ENCODE peak calls at places on chromosomes 16 and 17, in nine cellular contexts. One of them, this sample, is unnamed.

GRCh38 chr17:81329279-81329926 is 34.3 kb upstream of the SLC38A10 start:
- DNase-seq in left kidney: peak
- DNase-seq in neural progenitor cell: peak
- DNase-seq in activated CD4-positive, alpha-beta T cell treated with anti-CD3 and anti-CD28 coated beads for 48 hours: no peak
- DNase-seq in effector CD4-positive, alpha-beta T cell: no peak
- DNase-seq in thoracic aorta: no peak
- DNase-seq in activated T-cell treated with anti-CD3 and anti-CD28 coated beads for 48 hours: no peak
- DNase-seq in T47D: peak
- DNase-seq in H9: peak
- DNase-seq in this sample: no peak

GRCh38 chr16:78163772-78164391 is 64.4 kb downstream of the WWOX start:
- DNase-seq in left kidney: no peak
- DNase-seq in neural progenitor cell: no peak
- DNase-seq in activated CD4-positive, alpha-beta T cell treated with anti-CD3 and anti-CD28 coated beads for 48 hours: no peak
- DNase-seq in effector CD4-positive, alpha-beta T cell: no peak
- DNase-seq in thoracic aorta: no peak
- DNase-seq in activated T-cell treated with anti-CD3 and anti-CD28 coated beads for 48 hours: no peak
- DNase-seq in T47D: no peak
- DNase-seq in H9: no peak
- DNase-seq in this sample: no peak

GRCh38 chr17:65055708-65056638 is 567 bp downstream of the GNA13 start:
- DNase-seq in left kidney: peak
- DNase-seq in neural progenitor cell: peak
- DNase-seq in activated CD4-positive, alpha-beta T cell treated with anti-CD3 and anti-CD28 coated beads for 48 hours: peak
- DNase-seq in effector CD4-positive, alpha-beta T cell: peak
- DNase-seq in thoracic aorta: peak
- DNase-seq in activated T-cell treated with anti-CD3 and anti-CD28 coated beads for 48 hours: peak
- DNase-seq in T47D: no peak
- DNase-seq in H9: peak
- DNase-seq in this sample: no peak

GRCh38 chr17:34275881-34276280 is 5.9 kb downstream of the CCL7 start:
- DNase-seq in left kidney: no peak
- DNase-seq in neural progenitor cell: no peak
- DNase-seq in activated CD4-positive, alpha-beta T cell treated with anti-CD3 and anti-CD28 coated beads for 48 hours: no peak
- DNase-seq in effector CD4-positive, alpha-beta T cell: no peak
- DNase-seq in thoracic aorta: no peak
- DNase-seq in activated T-cell treated with anti-CD3 and anti-CD28 coated beads for 48 hours: no peak
- DNase-seq in T47D: no peak
- DNase-seq in H9: no peak
- DNase-seq in this sample: no peak

GRCh38 chr16:81627729-81628128 is 151.4 kb upstream of the PLCG2 start:
- DNase-seq in left kidney: no peak
- DNase-seq in neural progenitor cell: no peak
- DNase-seq in activated CD4-positive, alpha-beta T cell treated with anti-CD3 and anti-CD28 coated beads for 48 hours: no peak
- DNase-seq in effector CD4-positive, alpha-beta T cell: no peak
- DNase-seq in thoracic aorta: no peak
- DNase-seq in activated T-cell treated with anti-CD3 and anti-CD28 coated beads for 48 hours: no peak
- DNase-seq in T47D: no peak
- DNase-seq in H9: no peak
- DNase-seq in this sample: no peak

GRCh38 chr17:50367401-50367800 is 5.6 kb downstream of the MRPL27 start:
- DNase-seq in left kidney: no peak
- DNase-seq in neural progenitor cell: no peak
- DNase-seq in activated CD4-positive, alpha-beta T cell treated with anti-CD3 and anti-CD28 coated beads for 48 hours: no peak
- DNase-seq in effector CD4-positive, alpha-beta T cell: no peak
- DNase-seq in thoracic aorta: no peak
- DNase-seq in activated T-cell treated with anti-CD3 and anti-CD28 coated beads for 48 hours: no peak
- DNase-seq in T47D: no peak
- DNase-seq in H9: no peak
- DNase-seq in this sample: no peak

GRCh38 chr16:67563708-67564468 is 1.6 kb downstream of the CTCF start:
- DNase-seq in left kidney: peak
- DNase-seq in neural progenitor cell: peak
- DNase-seq in activated CD4-positive, alpha-beta T cell treated with anti-CD3 and anti-CD28 coated beads for 48 hours: peak
- DNase-seq in effector CD4-positive, alpha-beta T cell: no peak
- DNase-seq in thoracic aorta: no peak
- DNase-seq in activated T-cell treated with anti-CD3 and anti-CD28 coated beads for 48 hours: no peak
- DNase-seq in T47D: no peak
- DNase-seq in H9: no peak
- DNase-seq in this sample: no peak

GRCh38 chr17:327296-327695 is 25.3 kb downstream of the RPH3AL start:
- DNase-seq in left kidney: no peak
- DNase-seq in neural progenitor cell: no peak
- DNase-seq in activated CD4-positive, alpha-beta T cell treated with anti-CD3 and anti-CD28 coated beads for 48 hours: no peak
- DNase-seq in effector CD4-positive, alpha-beta T cell: no peak
- DNase-seq in thoracic aorta: no peak
- DNase-seq in activated T-cell treated with anti-CD3 and anti-CD28 coated beads for 48 hours: no peak
- DNase-seq in T47D: no peak
- DNase-seq in H9: peak
- DNase-seq in this sample: no peak

GRCh38 chr17:71600137-71600789 is 520.6 kb upstream of the SOX9 start:
- DNase-seq in left kidney: no peak
- DNase-seq in neural progenitor cell: no peak
- DNase-seq in activated CD4-positive, alpha-beta T cell treated with anti-CD3 and anti-CD28 coated beads for 48 hours: no peak
- DNase-seq in effector CD4-positive, alpha-beta T cell: no peak
- DNase-seq in thoracic aorta: no peak
- DNase-seq in activated T-cell treated with anti-CD3 and anti-CD28 coated beads for 48 hours: no peak
- DNase-seq in T47D: no peak
- DNase-seq in H9: no peak
- DNase-seq in this sample: no peak

GRCh38 chr17:28466521-28467048 is 6.9 kb upstream of the SLC13A2 start:
- DNase-seq in left kidney: peak
- DNase-seq in neural progenitor cell: no peak
- DNase-seq in activated CD4-positive, alpha-beta T cell treated with anti-CD3 and anti-CD28 coated beads for 48 hours: no peak
- DNase-seq in effector CD4-positive, alpha-beta T cell: no peak
- DNase-seq in thoracic aorta: no peak
- DNase-seq in activated T-cell treated with anti-CD3 and anti-CD28 coated beads for 48 hours: no peak
- DNase-seq in T47D: no peak
- DNase-seq in H9: no peak
- DNase-seq in this sample: no peak

GRCh38 chr17:15651001-15651582 is 31.6 kb upstream of the FBXW10B start:
- DNase-seq in left kidney: no peak
- DNase-seq in neural progenitor cell: no peak
- DNase-seq in activated CD4-positive, alpha-beta T cell treated with anti-CD3 and anti-CD28 coated beads for 48 hours: no peak
- DNase-seq in effector CD4-positive, alpha-beta T cell: no peak
- DNase-seq in thoracic aorta: no peak
- DNase-seq in activated T-cell treated with anti-CD3 and anti-CD28 coated beads for 48 hours: no peak
- DNase-seq in T47D: no peak
- DNase-seq in H9: no peak
- DNase-seq in this sample: no peak

GRCh38 chr17:14940112-14940945 is 324.8 kb downstream of the PMP22 start:
- DNase-seq in left kidney: no peak
- DNase-seq in neural progenitor cell: no peak
- DNase-seq in activated CD4-positive, alpha-beta T cell treated with anti-CD3 and anti-CD28 coated beads for 48 hours: no peak
- DNase-seq in effector CD4-positive, alpha-beta T cell: no peak
- DNase-seq in thoracic aorta: no peak
- DNase-seq in activated T-cell treated with anti-CD3 and anti-CD28 coated beads for 48 hours: no peak
- DNase-seq in T47D: no peak
- DNase-seq in H9: no peak
- DNase-seq in this sample: no peak

GRCh38 chr16:12898556-12898955 is 2.8 kb upstream of the SHISA9 start:
- DNase-seq in left kidney: peak
- DNase-seq in neural progenitor cell: peak
- DNase-seq in activated CD4-positive, alpha-beta T cell treated with anti-CD3 and anti-CD28 coated beads for 48 hours: no peak
- DNase-seq in effector CD4-positive, alpha-beta T cell: no peak
- DNase-seq in thoracic aorta: no peak
- DNase-seq in activated T-cell treated with anti-CD3 and anti-CD28 coated beads for 48 hours: no peak
- DNase-seq in T47D: no peak
- DNase-seq in H9: peak
- DNase-seq in this sample: no peak

GRCh38 chr17:79969906-79970305 is 65.8 kb downstream of the TBC1D16 start:
- DNase-seq in left kidney: no peak
- DNase-seq in neural progenitor cell: no peak
- DNase-seq in activated CD4-positive, alpha-beta T cell treated with anti-CD3 and anti-CD28 coated beads for 48 hours: no peak
- DNase-seq in effector CD4-positive, alpha-beta T cell: no peak
- DNase-seq in thoracic aorta: no peak
- DNase-seq in activated T-cell treated with anti-CD3 and anti-CD28 coated beads for 48 hours: no peak
- DNase-seq in T47D: no peak
- DNase-seq in H9: no peak
- DNase-seq in this sample: no peak

GRCh38 chr17:13182854-13183253 is 165.0 kb upstream of the ELAC2 start:
- DNase-seq in left kidney: no peak
- DNase-seq in neural progenitor cell: no peak
- DNase-seq in activated CD4-positive, alpha-beta T cell treated with anti-CD3 and anti-CD28 coated beads for 48 hours: no peak
- DNase-seq in effector CD4-positive, alpha-beta T cell: no peak
- DNase-seq in thoracic aorta: no peak
- DNase-seq in activated T-cell treated with anti-CD3 and anti-CD28 coated beads for 48 hours: no peak
- DNase-seq in T47D: peak
- DNase-seq in H9: peak
- DNase-seq in this sample: no peak

GRCh38 chr16:81625544-81626152 is 153.4 kb upstream of the PLCG2 start:
- DNase-seq in left kidney: no peak
- DNase-seq in neural progenitor cell: no peak
- DNase-seq in activated CD4-positive, alpha-beta T cell treated with anti-CD3 and anti-CD28 coated beads for 48 hours: peak
- DNase-seq in effector CD4-positive, alpha-beta T cell: no peak
- DNase-seq in thoracic aorta: no peak
- DNase-seq in activated T-cell treated with anti-CD3 and anti-CD28 coated beads for 48 hours: no peak
- DNase-seq in T47D: no peak
- DNase-seq in H9: no peak
- DNase-seq in this sample: no peak

GRCh38 chr17:17051380-17051779 is 9.1 kb downstream of the MPRIP start:
- DNase-seq in left kidney: no peak
- DNase-seq in neural progenitor cell: no peak
- DNase-seq in activated CD4-positive, alpha-beta T cell treated with anti-CD3 and anti-CD28 coated beads for 48 hours: no peak
- DNase-seq in effector CD4-positive, alpha-beta T cell: no peak
- DNase-seq in thoracic aorta: no peak
- DNase-seq in activated T-cell treated with anti-CD3 and anti-CD28 coated beads for 48 hours: no peak
- DNase-seq in T47D: no peak
- DNase-seq in H9: no peak
- DNase-seq in this sample: no peak

GRCh38 chr16:11047057-11047456 is 102.7 kb downstream of the CLEC16A start:
- DNase-seq in left kidney: peak
- DNase-seq in neural progenitor cell: no peak
- DNase-seq in activated CD4-positive, alpha-beta T cell treated with anti-CD3 and anti-CD28 coated beads for 48 hours: no peak
- DNase-seq in effector CD4-positive, alpha-beta T cell: no peak
- DNase-seq in thoracic aorta: no peak
- DNase-seq in activated T-cell treated with anti-CD3 and anti-CD28 coated beads for 48 hours: no peak
- DNase-seq in T47D: no peak
- DNase-seq in H9: no peak
- DNase-seq in this sample: no peak

GRCh38 chr16:49674255-49674980 is 181.5 kb downstream of the ZNF423 start:
- DNase-seq in left kidney: peak
- DNase-seq in neural progenitor cell: no peak
- DNase-seq in activated CD4-positive, alpha-beta T cell treated with anti-CD3 and anti-CD28 coated beads for 48 hours: no peak
- DNase-seq in effector CD4-positive, alpha-beta T cell: no peak
- DNase-seq in thoracic aorta: no peak
- DNase-seq in activated T-cell treated with anti-CD3 and anti-CD28 coated beads for 48 hours: no peak
- DNase-seq in T47D: no peak
- DNase-seq in H9: no peak
- DNase-seq in this sample: no peak

GRCh38 chr17:36600477-36600876 is 906 bp upstream of the MRM1 start:
- DNase-seq in left kidney: no peak
- DNase-seq in neural progenitor cell: no peak
- DNase-seq in activated CD4-positive, alpha-beta T cell treated with anti-CD3 and anti-CD28 coated beads for 48 hours: no peak
- DNase-seq in effector CD4-positive, alpha-beta T cell: no peak
- DNase-seq in thoracic aorta: no peak
- DNase-seq in activated T-cell treated with anti-CD3 and anti-CD28 coated beads for 48 hours: no peak
- DNase-seq in T47D: no peak
- DNase-seq in H9: peak
- DNase-seq in this sample: no peak

GRCh38 chr17:82267575-82268379 is 5.7 kb downstream of the CSNK1D start:
- DNase-seq in left kidney: peak
- DNase-seq in neural progenitor cell: no peak
- DNase-seq in activated CD4-positive, alpha-beta T cell treated with anti-CD3 and anti-CD28 coated beads for 48 hours: peak
- DNase-seq in effector CD4-positive, alpha-beta T cell: no peak
- DNase-seq in thoracic aorta: peak
- DNase-seq in activated T-cell treated with anti-CD3 and anti-CD28 coated beads for 48 hours: no peak
- DNase-seq in T47D: no peak
- DNase-seq in H9: no peak
- DNase-seq in this sample: no peak

GRCh38 chr17:10123093-10123492 is 75.3 kb downstream of the GAS7 start:
- DNase-seq in left kidney: no peak
- DNase-seq in neural progenitor cell: no peak
- DNase-seq in activated CD4-positive, alpha-beta T cell treated with anti-CD3 and anti-CD28 coated beads for 48 hours: no peak
- DNase-seq in effector CD4-positive, alpha-beta T cell: no peak
- DNase-seq in thoracic aorta: no peak
- DNase-seq in activated T-cell treated with anti-CD3 and anti-CD28 coated beads for 48 hours: no peak
- DNase-seq in T47D: no peak
- DNase-seq in H9: no peak
- DNase-seq in this sample: no peak

GRCh38 chr16:87895641-87896141 is 26.4 kb upstream of the SLC7A5 start:
- DNase-seq in left kidney: no peak
- DNase-seq in neural progenitor cell: no peak
- DNase-seq in activated CD4-positive, alpha-beta T cell treated with anti-CD3 and anti-CD28 coated beads for 48 hours: peak
- DNase-seq in effector CD4-positive, alpha-beta T cell: peak
- DNase-seq in thoracic aorta: no peak
- DNase-seq in activated T-cell treated with anti-CD3 and anti-CD28 coated beads for 48 hours: peak
- DNase-seq in T47D: no peak
- DNase-seq in H9: no peak
- DNase-seq in this sample: peak

GRCh38 chr17:78883090-78883532 is 19.9 kb downstream of the CEP295NL start:
- DNase-seq in left kidney: peak
- DNase-seq in neural progenitor cell: no peak
- DNase-seq in activated CD4-positive, alpha-beta T cell treated with anti-CD3 and anti-CD28 coated beads for 48 hours: no peak
- DNase-seq in effector CD4-positive, alpha-beta T cell: no peak
- DNase-seq in thoracic aorta: peak
- DNase-seq in activated T-cell treated with anti-CD3 and anti-CD28 coated beads for 48 hours: no peak
- DNase-seq in T47D: no peak
- DNase-seq in H9: no peak
- DNase-seq in this sample: no peak

GRCh38 chr17:64938925-64939474 is 19.7 kb upstream of the LRRC37A3 start:
- DNase-seq in left kidney: peak
- DNase-seq in neural progenitor cell: peak
- DNase-seq in activated CD4-positive, alpha-beta T cell treated with anti-CD3 and anti-CD28 coated beads for 48 hours: peak
- DNase-seq in effector CD4-positive, alpha-beta T cell: peak
- DNase-seq in thoracic aorta: no peak
- DNase-seq in activated T-cell treated with anti-CD3 and anti-CD28 coated beads for 48 hours: peak
- DNase-seq in T47D: no peak
- DNase-seq in H9: peak
- DNase-seq in this sample: no peak

GRCh38 chr17:72804949-72805348 is 287.5 kb downstream of the SLC39A11 start:
- DNase-seq in left kidney: no peak
- DNase-seq in neural progenitor cell: no peak
- DNase-seq in activated CD4-positive, alpha-beta T cell treated with anti-CD3 and anti-CD28 coated beads for 48 hours: no peak
- DNase-seq in effector CD4-positive, alpha-beta T cell: no peak
- DNase-seq in thoracic aorta: no peak
- DNase-seq in activated T-cell treated with anti-CD3 and anti-CD28 coated beads for 48 hours: no peak
- DNase-seq in T47D: no peak
- DNase-seq in H9: no peak
- DNase-seq in this sample: no peak

GRCh38 chr17:50832267-50833227 is 2.8 kb upstream of the WFIKKN2 start:
- DNase-seq in left kidney: peak
- DNase-seq in neural progenitor cell: no peak
- DNase-seq in activated CD4-positive, alpha-beta T cell treated with anti-CD3 and anti-CD28 coated beads for 48 hours: no peak
- DNase-seq in effector CD4-positive, alpha-beta T cell: no peak
- DNase-seq in thoracic aorta: no peak
- DNase-seq in activated T-cell treated with anti-CD3 and anti-CD28 coated beads for 48 hours: no peak
- DNase-seq in T47D: no peak
- DNase-seq in H9: peak
- DNase-seq in this sample: no peak

GRCh38 chr17:1169471-1169908 is 10.3 kb downstream of the ABR start:
- DNase-seq in left kidney: peak
- DNase-seq in neural progenitor cell: no peak
- DNase-seq in activated CD4-positive, alpha-beta T cell treated with anti-CD3 and anti-CD28 coated beads for 48 hours: no peak
- DNase-seq in effector CD4-positive, alpha-beta T cell: no peak
- DNase-seq in thoracic aorta: no peak
- DNase-seq in activated T-cell treated with anti-CD3 and anti-CD28 coated beads for 48 hours: no peak
- DNase-seq in T47D: no peak
- DNase-seq in H9: no peak
- DNase-seq in this sample: no peak

GRCh38 chr16:49766280-49766679 is 89.6 kb downstream of the ZNF423 start:
- DNase-seq in left kidney: peak
- DNase-seq in neural progenitor cell: no peak
- DNase-seq in activated CD4-positive, alpha-beta T cell treated with anti-CD3 and anti-CD28 coated beads for 48 hours: no peak
- DNase-seq in effector CD4-positive, alpha-beta T cell: no peak
- DNase-seq in thoracic aorta: no peak
- DNase-seq in activated T-cell treated with anti-CD3 and anti-CD28 coated beads for 48 hours: no peak
- DNase-seq in T47D: no peak
- DNase-seq in H9: no peak
- DNase-seq in this sample: no peak

GRCh38 chr17:59154721-59155438 is at the start of gene SKA2:
- DNase-seq in left kidney: no peak
- DNase-seq in neural progenitor cell: peak
- DNase-seq in activated CD4-positive, alpha-beta T cell treated with anti-CD3 and anti-CD28 coated beads for 48 hours: peak
- DNase-seq in effector CD4-positive, alpha-beta T cell: peak
- DNase-seq in thoracic aorta: peak
- DNase-seq in activated T-cell treated with anti-CD3 and anti-CD28 coated beads for 48 hours: peak
- DNase-seq in T47D: peak
- DNase-seq in H9: no peak
- DNase-seq in this sample: peak

GRCh38 chr17:72594248-72594647 is 473.4 kb downstream of the SOX9 start:
- DNase-seq in left kidney: no peak
- DNase-seq in neural progenitor cell: no peak
- DNase-seq in activated CD4-positive, alpha-beta T cell treated with anti-CD3 and anti-CD28 coated beads for 48 hours: no peak
- DNase-seq in effector CD4-positive, alpha-beta T cell: no peak
- DNase-seq in thoracic aorta: no peak
- DNase-seq in activated T-cell treated with anti-CD3 and anti-CD28 coated beads for 48 hours: no peak
- DNase-seq in T47D: no peak
- DNase-seq in H9: peak
- DNase-seq in this sample: no peak